ENCODE peak calls at places on chromosomes 1 and 21, in ten cellular contexts. A is hepatocyte; U is thoracic aorta; S is CD4-positive, alpha-beta T cell; V is heart right ventricle; P is lung; M is H9; I is HepG2; J is lower lobe of right lung; L is psoas muscle. N is an unnamed sample.

GRCh38 chr1:24749886-24750285 is 4.6 kb downstream of the CLIC4 start:
- DNase-seq in S (no peak), A (no peak), L (no peak), V (no peak), J (no peak), I (no peak), M (no peak), U (no peak), P (no peak), N (no peak)

GRCh38 chr1:60470231-60470630 is 396.7 kb upstream of the C1orf87 start:
- DNase-seq in J (no peak), S (no peak), I (no peak), P (no peak), V (no peak), U (no peak), M (no peak), L (no peak), A (no peak), N (no peak)

GRCh38 chr1:221180694-221181368 is 301.6 kb downstream of the HLX start:
- DNase-seq in I (no peak), L (no peak), J (no peak), V (no peak), A (no peak), S (no peak), P (no peak), M (no peak), U (no peak), N (no peak)

GRCh38 chr1:201918343-201918742 is 28.0 kb downstream of the LMOD1 start:
- DNase-seq in I (no peak), U (no peak), S (no peak), A (no peak), J (no peak), M (no peak), V (no peak), P (no peak), L (no peak), N (no peak)

GRCh38 chr1:206505702-206506375 is 1.5 kb upstream of the RASSF5 start:
- DNase-seq in J (no peak), U (no peak), P (no peak), L (no peak), S (no peak), V (no peak), A (no peak), M (no peak), I (no peak), N (no peak)

GRCh38 chr1:192805832-192806323 is 3.0 kb upstream of the RGS2 start:
- DNase-seq in I (peak; percentile 68), L (no peak), J (no peak), V (no peak), M (no peak), U (no peak), P (no peak), A (peak; percentile 85), S (no peak), N (no peak)

GRCh38 chr1:1852619-1853414 is 38.1 kb downstream of the GNB1 start:
- DNase-seq in A (no peak), M (no peak), V (no peak), U (no peak), S (no peak), J (no peak), L (no peak), I (no peak), P (no peak), N (no peak)

GRCh38 chr1:67843746-67844145 is 10.5 kb upstream of the GNG12 start:
- DNase-seq in S (no peak), P (no peak), M (no peak), J (no peak), U (no peak), L (no peak), A (no peak), V (no peak), I (no peak), N (no peak)

GRCh38 chr1:94863919-94864318 is 43.8 kb downstream of the SLC44A3 start:
- DNase-seq in V (peak; percentile 39), U (peak; percentile 38), A (peak; percentile 82), I (peak; percentile 56), P (peak; percentile 67), S (no peak), J (no peak), L (peak; percentile 19), M (no peak), N (no peak)

GRCh38 chr21:34630536-34631143 is 15.7 kb upstream of the RCAN1 start:
- DNase-seq in I (peak; percentile 44), V (peak; percentile 38), M (no peak), L (no peak), P (no peak), A (peak; percentile 67), S (no peak), U (no peak), J (no peak), N (no peak)

GRCh38 chr1:200896571-200897187 is 2.0 kb downstream of the INAVA start:
- DNase-seq in J (peak; percentile 64), I (peak; percentile 93), S (no peak), L (no peak), U (no peak), M (no peak), V (no peak), P (peak; percentile 68), A (peak; percentile 92), N (no peak)

GRCh38 chr1:237296861-237297260 is 254.9 kb downstream of the RYR2 start:
- DNase-seq in S (no peak), L (no peak), M (no peak), U (no peak), J (no peak), P (no peak), V (no peak), I (no peak), A (no peak), N (no peak)

GRCh38 chr1:93827128-93827527 is 51.9 kb downstream of the DNTTIP2 start:
- DNase-seq in J (no peak), U (no peak), A (no peak), I (no peak), V (no peak), P (no peak), L (no peak), S (no peak), M (no peak), N (no peak)

GRCh38 chr1:110570307-110570706 is 35.9 kb downstream of the KCNA2 start:
- DNase-seq in U (no peak), M (no peak), J (no peak), L (no peak), P (no peak), V (no peak), A (no peak), I (no peak), S (no peak), N (no peak)

DNA sequence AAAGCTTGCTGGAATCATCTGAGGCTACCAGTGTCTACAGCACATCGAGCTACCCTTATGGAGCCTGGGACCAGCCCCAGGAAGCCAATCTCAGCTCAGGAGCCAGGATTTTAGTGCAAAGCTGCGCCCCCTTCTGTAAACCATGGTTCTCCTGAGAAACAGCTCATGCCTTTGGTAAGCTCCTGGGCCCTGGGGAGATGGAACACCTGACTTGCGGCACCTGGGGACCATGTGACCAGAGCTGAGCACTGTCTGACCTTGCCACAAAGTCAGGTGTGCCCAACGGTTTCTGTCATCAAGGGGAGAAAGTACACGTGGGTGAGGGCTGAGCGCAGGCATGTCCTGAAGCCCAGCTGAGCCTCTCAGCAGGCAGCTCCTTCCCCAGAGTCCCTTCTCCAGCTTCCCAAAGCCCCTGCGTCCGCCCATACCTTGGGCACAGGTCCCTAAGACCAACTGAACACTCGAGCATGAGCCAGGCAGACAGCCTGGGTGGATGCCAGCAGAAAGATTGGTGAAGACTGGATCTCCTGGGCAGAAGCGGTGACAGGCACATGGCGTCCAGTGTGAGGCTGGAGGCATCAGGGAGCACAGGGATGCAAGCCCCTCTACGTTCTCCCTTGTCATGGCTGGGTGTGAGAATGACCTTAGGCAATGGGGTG is 57.9 kb upstream of the TENT5B start:
- DNase-seq in P (no peak), V (no peak), A (no peak), L (no peak), M (peak; percentile 75), I (no peak), S (no peak), U (no peak), J (no peak), N (no peak)
- H3K27ac ChIP-seq in P (no peak overlapping the region), V (no peak overlapping the region), A (no peak overlapping the region), L (no peak overlapping the region), M (no peak overlapping the region), I (no peak overlapping the region), S (no peak overlapping the region), U (no peak overlapping the region), J (no peak overlapping the region), N (peak overlapping the region; percentile 73)

GRCh38 chr1:65948609-65949229 is 156.0 kb downstream of the PDE4B start:
- DNase-seq in P (no peak), L (no peak), M (no peak), U (no peak), V (no peak), S (no peak), I (no peak), A (peak; percentile 44), J (no peak), N (no peak)
- TF ChIP-seq CTCF in P (no peak), L (no peak), M (no peak), U (no peak), V (no peak), S (no peak), I (peak; percentile 24), A (peak; percentile 31), J (no peak), N (peak; percentile 69)

DNA sequence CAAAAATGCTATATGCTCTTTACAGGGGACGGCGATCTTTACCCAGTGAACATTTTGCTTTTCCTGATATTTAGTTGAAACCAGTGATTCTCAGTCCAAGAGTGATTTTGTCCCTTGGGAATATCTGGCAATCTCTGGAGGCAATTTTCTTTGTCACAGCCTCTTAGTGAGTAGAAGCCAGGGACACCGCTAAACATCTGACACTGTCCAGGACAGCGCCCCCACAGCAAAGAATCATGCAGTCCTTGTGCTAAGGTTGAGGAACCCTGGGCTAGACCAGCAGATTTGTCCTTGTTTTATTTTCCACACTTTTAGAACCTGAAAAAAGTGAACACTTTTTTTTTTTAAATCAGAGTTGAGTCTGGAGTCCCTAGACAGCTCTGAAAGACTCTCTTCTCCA is 13.1 kb downstream of the EVA1C start:
- DNase-seq in S (no peak), L (no peak), I (no peak), J (no peak), U (no peak), V (no peak), M (no peak), P (no peak), A (no peak), N (no peak)
- H3K27ac ChIP-seq in S (no peak overlapping the region), L (no peak overlapping the region), I (no peak overlapping the region), J (no peak overlapping the region), U (peak overlapping the region; percentile 40), V (no peak overlapping the region), M (no peak overlapping the region), P (no peak overlapping the region), A (no peak overlapping the region), N (peak overlapping the region; percentile 89)

GRCh38 chr1:241503444-241503843 is 16.1 kb downstream of the FH start:
- DNase-seq in S (no peak), M (no peak), A (no peak), V (no peak), I (no peak), J (no peak), L (no peak), U (no peak), P (no peak), N (no peak)

GRCh38 chr1:241499910-241500309 is 19.6 kb downstream of the FH start:
- DNase-seq in V (no peak), J (no peak), S (no peak), M (no peak), P (no peak), A (peak; percentile 40), L (no peak), I (peak; percentile 14), U (no peak), N (no peak)
- TF ChIP-seq CTCF in V (peak; percentile 34), J (peak; percentile 17), S (no peak), M (peak; percentile 72), P (no peak), A (peak; percentile 68), L (no peak), I (peak; percentile 53), U (no peak), N (peak; percentile 58)

GRCh38 chr1:115330480-115331013 is 7.5 kb downstream of the NGF start:
- DNase-seq in I (no peak), J (no peak), P (no peak), S (no peak), A (peak; percentile 22), L (no peak), V (no peak), M (no peak), U (no peak), N (no peak)
- H3K27ac ChIP-seq in I (no peak overlapping the region), J (no peak overlapping the region), P (no peak overlapping the region), S (no peak overlapping the region), A (no peak overlapping the region), L (peak overlapping the region; percentile 46), V (no peak overlapping the region), M (no peak overlapping the region), U (peak overlapping the region; percentile 70), N (no peak overlapping the region)

N was measured in dorsolateral prefrontal cortex.